ENCODE peak calls at places on chromosomes 4 and X, in five cellular contexts. D is HepG2, T is NT2/D1, G is GM12878, Z is HCT116. P is an unnamed sample.

GRCh38 chr4:141501395-141501794 is 135.0 kb upstream of the IL15 start:
- DNase-seq in D (no peak), T (no peak), G (no peak), Z (no peak), P (no peak)

GRCh38 chrX:124594017-124594651 is 247.8 kb downstream of the SH2D1A start:
- DNase-seq in D (no peak), T (no peak), G (no peak), Z (no peak), P (no peak)

GRCh38 chrX:136209016-136209738 is 42.0 kb downstream of the MAP7D3 start:
- DNase-seq in D (no peak), T (peak; percentile 22), G (no peak), Z (no peak), P (no peak)

GRCh38 chr4:167715176-167715575 is 377.2 kb upstream of the ANXA10 start:
- DNase-seq in D (no peak), T (no peak), G (no peak), Z (no peak), P (no peak)

GRCh38 chr4:101025755-101026154 is 321.6 kb downstream of the PPP3CA start:
- DNase-seq in D (no peak), T (no peak), G (no peak), Z (no peak), P (no peak)

GRCh38 chr4:138898282-138898681 is 117.3 kb upstream of the NOCT start:
- DNase-seq in D (no peak), T (no peak), G (no peak), Z (no peak), P (no peak)

GRCh38 chr4:7390906-7391636 is 43.7 kb downstream of the PSAPL1 start:
- DNase-seq in D (no peak), T (no peak), G (no peak), Z (no peak), P (no peak)

GRCh38 chr4:130600706-130601105 is 1504.8 kb downstream of the C4orf33 start:
- DNase-seq in D (no peak), T (no peak), G (no peak), Z (no peak), P (no peak)

GRCh38 chr4:25449688-25450087 is 72.6 kb downstream of the ANAPC4 start:
- DNase-seq in D (no peak), T (no peak), G (no peak), Z (no peak), P (no peak)

GRCh38 chrX:23511783-23512182 is 155.5 kb upstream of the PRDX4 start:
- DNase-seq in D (no peak), T (no peak), G (no peak), Z (no peak), P (no peak)

GRCh38 chrX:23514082-23514481 is 153.2 kb upstream of the PRDX4 start:
- DNase-seq in D (no peak), T (no peak), G (no peak), Z (no peak), P (no peak)

GRCh38 chrX:23513121-23513520 is 154.2 kb upstream of the PRDX4 start:
- DNase-seq in D (no peak), T (peak; percentile 39), G (no peak), Z (no peak), P (no peak)

GRCh38 chrX:23509256-23509655 is 158.0 kb upstream of the PRDX4 start:
- DNase-seq in D (no peak), T (peak; percentile 80), G (no peak), Z (no peak), P (no peak)

DNA sequence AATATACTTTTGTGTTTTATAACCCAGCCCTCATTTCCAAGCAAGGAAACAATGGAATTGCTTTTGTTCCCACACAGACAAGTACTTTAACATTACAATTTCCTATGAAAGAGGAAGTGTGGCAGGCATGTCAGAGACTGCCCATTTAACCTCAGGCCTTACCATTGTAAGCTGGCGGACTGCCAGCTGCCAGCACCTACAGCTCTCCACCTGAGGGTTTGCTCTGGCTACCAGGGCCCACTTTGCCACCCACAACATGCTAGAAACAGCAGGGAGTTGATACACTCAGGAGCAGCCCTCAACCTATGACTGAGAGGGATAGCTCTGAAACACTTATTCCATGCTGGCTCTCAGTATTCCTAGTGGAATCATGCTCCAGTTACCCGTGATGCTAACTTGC is 152.3 kb upstream of the PRDX4 start:
- DNase-seq in D (no peak), T (no peak), G (no peak), Z (no peak), P (no peak)
- TF ChIP-seq ZNF274 in D (no peak), T (no peak), G (no peak), Z (no peak), P (no peak)

DNA sequence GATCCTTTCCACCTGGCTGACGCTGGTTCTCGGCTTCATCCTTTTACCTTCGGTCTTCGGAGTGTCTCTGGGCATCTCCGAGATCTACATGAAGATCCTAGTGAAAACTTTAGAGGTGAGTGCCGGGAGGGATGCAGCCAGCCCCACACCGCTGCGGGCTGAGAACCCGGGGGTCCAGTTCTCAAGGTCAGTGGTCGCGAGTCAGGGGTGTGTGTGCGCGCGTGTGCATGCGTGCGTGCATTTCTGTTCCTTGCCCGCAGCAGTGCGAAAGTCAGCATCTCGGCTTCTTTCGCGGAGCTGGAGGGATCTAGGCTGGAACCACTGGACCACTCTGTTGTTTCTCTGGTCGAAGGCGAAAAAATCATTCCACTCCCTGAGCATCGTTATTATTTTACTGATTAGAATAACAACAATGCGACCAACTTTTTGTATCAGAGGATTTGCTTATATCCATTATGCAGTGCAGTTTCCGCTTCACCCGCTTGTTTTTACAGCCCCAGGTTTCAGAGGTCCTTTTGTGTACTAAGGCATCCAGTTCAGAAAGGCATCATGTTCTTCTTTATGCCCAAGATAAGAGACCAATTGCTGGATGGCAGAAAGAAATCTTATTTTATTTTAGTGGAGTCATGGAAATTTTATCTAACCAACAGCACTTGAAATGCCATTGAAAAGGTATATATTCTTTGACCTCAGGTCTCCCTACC is 893 bp downstream of the GPAT3 start:
- DNase-seq in D (no peak), T (no peak), G (no peak), Z (no peak), P (no peak)
- TF ChIP-seq ZNF274 in D (no peak), T (no peak), G (no peak), Z (no peak), P (no peak)

DNA sequence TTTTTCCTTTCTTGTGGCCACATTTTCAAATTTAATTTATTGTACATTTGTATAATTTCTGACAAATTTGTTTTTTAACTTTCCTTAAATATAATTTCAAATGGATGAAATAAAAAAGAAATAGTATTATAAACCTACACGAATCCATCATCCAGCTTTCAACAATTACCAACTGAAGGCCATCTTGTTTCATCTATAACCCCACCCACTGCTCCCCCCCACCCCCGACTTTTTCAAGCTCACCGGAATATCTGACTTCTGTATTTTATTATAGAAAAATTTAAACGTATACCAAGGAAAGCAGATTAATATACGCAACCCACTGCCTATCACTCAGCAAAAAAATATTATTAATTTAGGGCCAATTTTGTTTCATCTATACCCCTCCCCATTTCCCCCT is 1.1 kb downstream of the MORF4L2 start:
- DNase-seq in D (no peak), T (no peak), G (no peak), Z (no peak), P (no peak)
- TF ChIP-seq ZNF274 in D (no peak), T (no peak), G (no peak), Z (no peak), P (no peak)

GRCh38 chrX:82163701-82164100 is 961.8 kb downstream of the SH3BGRL start:
- DNase-seq in D (no peak), T (no peak), G (no peak), Z (no peak), P (no peak)
- TF ChIP-seq ZNF274 in D (no peak), T (no peak), G (no peak), Z (no peak), P (no peak)

P was measured in H1.